ENCODE peak calls at places on chromosome 18, in ten cellular contexts. X is RWPE1, Q is AG04450, K is MM.1S, C is aorta, L is psoas muscle, O is ascending aorta, N is esophagus squamous epithelium, D is stomach, B is tibial nerve. R is an unnamed sample.

GRCh38 chr18:848062-848795 is 36.2 kb upstream of the YES1 start:
- DNase-seq in K (no peak), L (no peak), D (peak), N (no peak), X (no peak), Q (no peak), C (no peak), O (no peak), B (no peak), R (no peak)

GRCh38 chr18:35710581-35710980 is 129.0 kb downstream of the GALNT1 start:
- DNase-seq in K (no peak), B (no peak), O (no peak), X (no peak), C (no peak), L (no peak), Q (no peak), D (no peak), N (no peak), R (no peak)

GRCh38 chr18:57776354-57776753 is 26.8 kb downstream of the ATP8B1 start:
- DNase-seq in L (no peak), B (no peak), K (no peak), D (no peak), Q (no peak), X (no peak), N (no peak), O (peak), C (no peak), R (no peak)

GRCh38 chr18:61991201-61991600 is 98.4 kb upstream of the RNF152 start:
- DNase-seq in B (no peak), N (no peak), O (no peak), X (no peak), C (no peak), D (no peak), Q (no peak), K (no peak), L (no peak), R (no peak)

GRCh38 chr18:6219116-6219717 is 195.5 kb downstream of the L3MBTL4 start:
- DNase-seq in K (peak), L (no peak), D (no peak), X (no peak), C (no peak), N (no peak), O (no peak), B (no peak), Q (peak), R (no peak)

GRCh38 chr18:50926521-50926920 is 41.3 kb upstream of the ELAC1 start:
- DNase-seq in K (no peak), B (no peak), C (no peak), D (no peak), L (no peak), Q (no peak), N (no peak), O (no peak), X (no peak), R (no peak)

GRCh38 chr18:31591628-31592027 is at the start of gene TTR:
- DNase-seq in Q (no peak), K (no peak), N (no peak), X (no peak), B (no peak), C (no peak), D (peak), O (no peak), L (no peak), R (no peak)

GRCh38 chr18:4582677-4583076 is 127.6 kb upstream of the DLGAP1 start:
- DNase-seq in D (no peak), Q (no peak), O (no peak), B (no peak), N (no peak), C (no peak), K (no peak), X (no peak), L (no peak), R (no peak)

GRCh38 chr18:42517896-42518295 is 562.9 kb downstream of the PIK3C3 start:
- DNase-seq in L (no peak), B (no peak), N (no peak), C (no peak), K (no peak), O (no peak), X (no peak), D (no peak), Q (no peak), R (no peak)

GRCh38 chr18:26956894-26957293 is 91.4 kb upstream of the AQP4 start:
- DNase-seq in K (no peak), L (no peak), N (no peak), C (no peak), O (no peak), Q (no peak), X (no peak), B (no peak), D (no peak), R (no peak)

GRCh38 chr18:37484893-37485834 is 80.4 kb downstream of the CELF4 start:
- DNase-seq in L (no peak), Q (no peak), X (no peak), O (no peak), B (no peak), K (no peak), N (no peak), D (no peak), C (no peak), R (no peak)

GRCh38 chr18:66724664-66725356 is 120.9 kb upstream of the CDH19 start:
- DNase-seq in L (no peak), X (no peak), D (peak), K (no peak), B (peak), C (no peak), O (no peak), N (no peak), Q (no peak), R (no peak)

GRCh38 chr18:750456-750855 is 38.0 kb upstream of the ENOSF1 start:
- DNase-seq in B (no peak), K (no peak), N (no peak), L (no peak), Q (no peak), C (no peak), O (no peak), X (no peak), D (no peak), R (no peak)

GRCh38 chr18:61333746-61334490 is 688 bp downstream of the CDH20 start:
- DNase-seq in O (no peak), N (no peak), L (no peak), Q (no peak), K (no peak), C (peak), D (no peak), B (no peak), X (no peak), R (no peak)

GRCh38 chr18:51603551-51603950 is 406.1 kb upstream of the MEX3C start:
- DNase-seq in C (no peak), O (no peak), K (no peak), Q (no peak), X (no peak), B (no peak), N (no peak), L (no peak), D (no peak), R (no peak)

GRCh38 chr18:26863122-26863879 is 2.2 kb downstream of the AQP4 start:
- DNase-seq in O (no peak), D (peak), B (no peak), N (no peak), X (no peak), C (peak), L (peak), K (no peak), Q (no peak), R (no peak)

GRCh38 chr18:369224-370010 is 101.6 kb upstream of the THOC1 start:
- DNase-seq in Q (no peak), L (no peak), D (no peak), O (no peak), K (no peak), B (no peak), X (no peak), N (no peak), C (no peak), R (no peak)

GRCh38 chr18:23802817-23803216 is 113.6 kb downstream of the LAMA3 start:
- DNase-seq in K (no peak), O (no peak), X (no peak), C (no peak), N (no peak), D (no peak), Q (no peak), L (no peak), B (no peak), R (no peak)

GRCh38 chr18:5895300-5895885 is at the start of gene TMEM200C:
- DNase-seq in D (no peak), B (no peak), N (no peak), O (no peak), X (no peak), K (peak), Q (no peak), L (no peak), C (no peak), R (no peak)

GRCh38 chr18:73613706-73614340 is 533.8 kb downstream of the FBXO15 start:
- DNase-seq in K (no peak), Q (no peak), D (no peak), C (no peak), B (no peak), L (no peak), N (no peak), O (no peak), X (no peak), R (no peak)

GRCh38 chr18:6628189-6628588 is 101.3 kb upstream of the ARHGAP28 start:
- DNase-seq in K (no peak), Q (no peak), N (no peak), D (no peak), O (no peak), X (no peak), L (no peak), B (no peak), C (no peak), R (no peak)

GRCh38 chr18:12301263-12302005 is 6.6 kb upstream of the TUBB6 start:
- DNase-seq in X (no peak), K (no peak), N (no peak), L (no peak), B (no peak), C (peak), D (no peak), Q (no peak), O (peak), R (no peak)

GRCh38 chr18:2515408-2515807 is 55.9 kb downstream of the METTL4 start:
- DNase-seq in X (peak), D (no peak), Q (peak), C (no peak), K (no peak), O (no peak), N (no peak), L (no peak), B (no peak), R (no peak)

DNA sequence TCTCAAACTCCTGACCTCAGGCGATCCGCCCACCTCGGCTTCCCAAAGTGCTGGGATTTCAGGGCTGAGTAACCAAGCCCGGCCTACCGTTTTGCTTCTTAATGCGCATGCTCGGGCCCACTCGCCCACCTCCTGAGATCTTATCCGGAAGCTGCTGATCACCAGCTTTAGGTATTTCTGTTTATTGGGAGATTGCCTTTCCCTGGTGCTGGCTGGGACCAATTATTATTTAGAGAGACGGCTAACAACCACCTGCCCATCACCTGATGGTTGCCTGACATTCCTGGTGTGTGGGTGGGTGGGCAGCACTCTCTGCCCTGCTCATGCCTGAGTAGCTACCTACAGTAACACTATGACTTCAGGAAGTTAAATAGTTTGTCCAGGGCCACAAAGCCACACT is 56.3 kb upstream of the ZNF532 start:
- DNase-seq in Q (no peak), L (no peak), B (no peak), C (no peak), N (no peak), X (no peak), D (no peak), K (no peak), O (no peak), R (no peak)
- H3K27ac ChIP-seq in Q (no peak), L (no peak), B (no peak), C (no peak), N (no peak), X (no peak), D (no peak), K (no peak), O (no peak), R (no peak)

DNA sequence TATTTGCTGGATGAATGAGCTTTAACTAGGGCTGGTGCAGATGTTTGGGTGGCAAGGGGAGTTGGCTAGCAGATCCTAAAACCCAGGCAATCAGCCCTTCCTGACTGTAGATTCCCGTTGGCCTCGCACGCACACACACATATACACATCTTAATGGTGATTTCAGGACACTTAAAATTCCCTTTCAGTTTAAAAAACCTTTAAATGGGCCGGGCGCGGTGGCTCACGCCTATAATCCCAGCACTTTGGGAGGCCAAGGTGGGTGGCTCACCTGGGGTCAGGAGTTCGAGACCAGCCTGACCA is 19.5 kb upstream of the MTCL1 start:
- DNase-seq in C (no peak), X (no peak), N (no peak), Q (no peak), K (no peak), O (no peak), L (no peak), D (no peak), B (no peak), R (no peak)
- H3K27ac ChIP-seq in C (no peak), X (peak), N (peak), Q (no peak), K (no peak), O (no peak), L (no peak), D (no peak), B (no peak), R (no peak)

DNA sequence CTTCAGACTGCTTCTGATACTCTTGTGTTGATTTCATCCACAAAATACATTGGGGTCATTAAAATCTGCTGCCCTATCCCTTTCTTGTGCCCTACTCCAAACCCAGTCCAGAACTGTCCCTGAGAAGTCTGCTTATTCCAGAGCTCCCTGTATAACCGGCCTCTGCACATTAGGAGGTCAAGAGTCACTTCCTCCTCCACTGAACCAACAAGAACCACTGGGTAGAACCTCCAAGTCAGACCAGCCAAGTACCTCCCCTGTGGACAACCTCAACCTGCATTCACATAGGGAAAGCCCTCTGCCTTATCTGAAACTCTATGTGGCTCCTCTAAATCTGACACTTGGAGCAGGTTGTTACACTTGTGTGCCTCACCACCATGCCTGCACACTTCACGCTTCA is 22.1 kb downstream of the KDSR start:
- DNase-seq in D (no peak), B (no peak), L (no peak), O (no peak), N (no peak), Q (no peak), X (no peak), K (no peak), C (no peak), R (no peak)
- H3K27ac ChIP-seq in D (no peak), B (no peak), L (no peak), O (no peak), N (peak), Q (no peak), X (peak), K (no peak), C (no peak), R (no peak)

GRCh38 chr18:75072672-75073371 is 136.1 kb downstream of the PTGR3 start:
- DNase-seq in L (no peak), B (no peak), K (no peak), C (no peak), N (no peak), O (peak), Q (no peak), X (no peak), D (no peak), R (no peak)

GRCh38 chr18:75070235-75070624 is 138.7 kb downstream of the PTGR3 start:
- DNase-seq in X (no peak), C (no peak), O (no peak), Q (no peak), D (no peak), L (no peak), N (no peak), B (no peak), K (no peak), R (no peak)

GRCh38 chr18:75071866-75072671 is 136.9 kb downstream of the PTGR3 start:
- DNase-seq in Q (no peak), O (peak), X (no peak), B (no peak), L (no peak), K (no peak), C (no peak), D (no peak), N (no peak), R (no peak)

GRCh38 chr18:75071484-75071785 is 137.5 kb downstream of the PTGR3 start:
- DNase-seq in C (no peak), D (no peak), Q (no peak), B (no peak), K (no peak), L (no peak), O (no peak), N (no peak), X (no peak), R (no peak)

DNA sequence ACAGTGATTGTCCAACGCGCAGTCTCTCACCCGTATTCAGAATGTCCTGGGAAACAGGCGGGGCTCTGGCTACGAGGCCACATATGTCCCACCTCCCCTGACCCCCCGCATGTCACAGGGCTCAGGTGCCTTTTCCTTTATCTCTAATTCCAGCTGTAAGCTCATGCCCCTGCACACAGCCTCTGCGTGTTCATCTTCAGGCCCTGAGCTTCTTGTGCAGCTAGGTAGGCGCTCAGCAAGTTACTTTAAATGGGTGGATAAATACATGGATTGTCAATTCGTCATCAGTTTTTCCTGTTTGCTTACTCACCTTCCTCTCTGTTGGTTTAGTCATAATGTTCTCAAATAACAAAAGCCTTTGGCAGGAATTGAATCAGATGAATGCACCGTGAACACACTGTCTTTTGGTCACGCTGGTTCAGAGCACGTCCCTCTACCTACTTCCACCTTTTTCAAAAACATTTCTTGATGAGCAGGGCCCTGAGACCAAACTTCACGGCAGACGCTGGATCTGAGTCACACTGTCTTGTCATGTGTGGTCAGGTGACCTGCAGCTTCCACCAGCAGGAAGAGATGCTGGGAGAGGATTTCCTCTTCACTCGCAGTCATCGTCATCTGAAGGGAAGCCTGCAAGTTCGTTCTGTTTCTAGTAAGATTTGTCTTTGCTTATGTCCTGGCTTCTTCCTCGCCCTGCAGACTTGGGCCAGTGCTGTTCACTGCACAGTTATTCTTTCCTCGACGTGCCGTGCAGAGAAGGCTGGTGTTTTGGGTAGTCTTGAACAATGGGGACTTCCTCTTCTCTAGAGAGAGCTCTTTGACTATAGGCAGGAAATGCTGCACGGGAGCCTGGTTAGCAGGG is 138.1 kb downstream of the PTGR3 start:
- DNase-seq in X (peak), K (no peak), D (peak), B (peak), L (no peak), Q (peak), C (no peak), O (peak), N (peak), R (peak)
- H3K27ac ChIP-seq in X (peak), K (no peak), D (peak), B (peak), L (peak), Q (peak), C (no peak), O (peak), N (peak), R (peak)

DNA sequence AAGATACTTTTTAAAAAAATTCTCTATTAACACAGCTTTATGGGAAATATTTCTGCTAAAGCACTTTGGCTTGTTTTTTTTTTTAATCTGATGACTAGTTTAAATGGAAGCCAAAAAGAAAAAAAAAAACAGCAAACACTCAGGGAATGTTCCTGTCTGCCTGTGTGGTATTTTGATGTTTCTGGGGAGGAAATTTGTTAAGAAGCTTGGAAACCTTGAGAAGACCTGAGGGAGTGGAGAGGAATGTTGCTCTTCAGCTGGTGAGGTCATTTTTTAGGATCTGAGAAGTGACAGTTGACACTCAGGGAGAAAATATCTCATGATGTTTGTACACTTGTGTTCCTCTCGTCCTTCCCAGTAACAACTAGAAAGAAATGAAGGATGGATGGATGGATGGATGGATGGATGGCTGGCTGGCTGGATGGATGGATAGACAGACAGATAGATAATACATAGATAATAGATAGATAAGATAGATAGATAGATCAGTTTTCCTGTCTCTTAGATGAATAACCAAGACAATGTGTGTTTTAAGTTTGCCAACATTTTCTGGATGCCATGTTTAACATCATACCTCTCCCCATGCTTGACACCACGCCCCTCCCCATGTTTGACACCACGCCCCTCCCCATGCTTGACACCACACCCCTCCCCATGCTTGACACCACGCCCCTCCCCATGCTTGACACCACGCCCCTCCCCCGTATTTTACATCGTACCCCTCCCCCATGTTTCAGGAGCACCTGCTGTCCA is 84.8 kb downstream of the CTIF start:
- DNase-seq in Q (peak), X (peak), K (no peak), L (no peak), N (no peak), O (no peak), B (no peak), D (no peak), C (no peak), R (no peak)
- H3K27ac ChIP-seq in Q (peak), X (peak), K (no peak), L (no peak), N (no peak), O (peak), B (peak), D (no peak), C (peak), R (no peak)

GRCh38 chr18:13388586-13389490 is 170.3 kb downstream of the LDLRAD4 start:
- DNase-seq in C (peak), X (no peak), B (no peak), L (no peak), O (peak), D (no peak), Q (no peak), K (no peak), N (no peak), R (no peak)
- H3K27ac ChIP-seq in C (peak), X (no peak), B (no peak), L (no peak), O (peak), D (no peak), Q (no peak), K (no peak), N (no peak), R (no peak)